ENCODE peak calls at places on chromosomes 6 and 20, in four cellular contexts. One of them, this sample, is unnamed.

GRCh38 chr6:101042966-101043365 is 161.8 kb upstream of the ASCC3 start:
- DNase-seq in neural crest cell: no peak
- DNase-seq in naive B cell: no peak
- DNase-seq in GM12865: no peak
- DNase-seq in this sample: no peak

GRCh38 chr20:63234693-63235398 is 859 bp upstream of the BIRC7 start:
- DNase-seq in neural crest cell: no peak
- DNase-seq in naive B cell: no peak
- DNase-seq in GM12865: peak
- DNase-seq in this sample: no peak

GRCh38 chr6:111124406-111124805 is 37.1 kb downstream of the SLC16A10 start:
- DNase-seq in neural crest cell: no peak
- DNase-seq in naive B cell: no peak
- DNase-seq in GM12865: no peak
- DNase-seq in this sample: no peak

GRCh38 chr6:160004018-160004417 is 35.1 kb downstream of the IGF2R start:
- DNase-seq in neural crest cell: no peak
- DNase-seq in naive B cell: no peak
- DNase-seq in GM12865: no peak
- DNase-seq in this sample: no peak

GRCh38 chr6:40916816-40917215 is 122.2 kb downstream of the UNC5CL start:
- DNase-seq in neural crest cell: no peak
- DNase-seq in naive B cell: no peak
- DNase-seq in GM12865: no peak
- DNase-seq in this sample: no peak

GRCh38 chr6:164286021-164286420 is 871.5 kb downstream of the QKI start:
- DNase-seq in neural crest cell: no peak
- DNase-seq in naive B cell: no peak
- DNase-seq in GM12865: no peak
- DNase-seq in this sample: no peak

GRCh38 chr20:62342910-62343309 is 24.2 kb downstream of the LAMA5 start:
- DNase-seq in neural crest cell: no peak
- DNase-seq in naive B cell: no peak
- DNase-seq in GM12865: no peak
- DNase-seq in this sample: no peak

GRCh38 chr6:2958331-2958711 is 13.0 kb downstream of the SERPINB6 start:
- DNase-seq in neural crest cell: no peak
- DNase-seq in naive B cell: no peak
- DNase-seq in GM12865: no peak
- DNase-seq in this sample: no peak

GRCh38 chr6:80142586-80142985 is 36.1 kb downstream of the BCKDHB start:
- DNase-seq in neural crest cell: no peak
- DNase-seq in naive B cell: no peak
- DNase-seq in GM12865: no peak
- DNase-seq in this sample: no peak

GRCh38 chr6:110665600-110665999 is 149.7 kb downstream of the CDK19 start:
- DNase-seq in neural crest cell: no peak
- DNase-seq in naive B cell: no peak
- DNase-seq in GM12865: no peak
- DNase-seq in this sample: no peak

GRCh38 chr6:12844284-12845223 is 128.0 kb downstream of the PHACTR1 start:
- DNase-seq in neural crest cell: no peak
- DNase-seq in naive B cell: no peak
- DNase-seq in GM12865: peak
- DNase-seq in this sample: no peak

GRCh38 chr6:148789991-148790390 is 43.2 kb downstream of the UST start:
- DNase-seq in neural crest cell: no peak
- DNase-seq in naive B cell: no peak
- DNase-seq in GM12865: no peak
- DNase-seq in this sample: no peak

GRCh38 chr6:111938710-111939109 is 65.5 kb upstream of the FYN start:
- DNase-seq in neural crest cell: no peak
- DNase-seq in naive B cell: no peak
- DNase-seq in GM12865: no peak
- DNase-seq in this sample: no peak

GRCh38 chr6:28695671-28696537 is 170.2 kb downstream of the GPX5 start:
- DNase-seq in neural crest cell: no peak
- DNase-seq in naive B cell: no peak
- DNase-seq in GM12865: no peak
- DNase-seq in this sample: no peak

GRCh38 chr6:133410628-133411027 is 169.5 kb downstream of the EYA4 start:
- DNase-seq in neural crest cell: peak
- DNase-seq in naive B cell: no peak
- DNase-seq in GM12865: no peak
- DNase-seq in this sample: no peak

GRCh38 chr20:36744764-36745191 is 1.1 kb downstream of the NDRG3 start:
- DNase-seq in neural crest cell: no peak
- DNase-seq in naive B cell: no peak
- DNase-seq in GM12865: no peak
- DNase-seq in this sample: no peak

GRCh38 chr6:53992522-53992921 is 118.7 kb upstream of the MLIP start:
- DNase-seq in neural crest cell: no peak
- DNase-seq in naive B cell: no peak
- DNase-seq in GM12865: no peak
- DNase-seq in this sample: no peak

GRCh38 chr20:2693286-2693995 is 861 bp downstream of the EBF4 start:
- DNase-seq in neural crest cell: peak
- DNase-seq in naive B cell: peak
- DNase-seq in GM12865: no peak
- DNase-seq in this sample: peak

GRCh38 chr6:17280552-17281090 is 540 bp upstream of the RBM24 start:
- DNase-seq in neural crest cell: peak
- DNase-seq in naive B cell: no peak
- DNase-seq in GM12865: no peak
- DNase-seq in this sample: no peak

GRCh38 chr6:16683524-16684194 is 77.6 kb downstream of the ATXN1 start:
- DNase-seq in neural crest cell: no peak
- DNase-seq in naive B cell: no peak
- DNase-seq in GM12865: no peak
- DNase-seq in this sample: no peak

GRCh38 chr6:27177454-27178000 is 70.0 kb upstream of the PRSS16 start:
- DNase-seq in neural crest cell: peak
- DNase-seq in naive B cell: peak
- DNase-seq in GM12865: peak
- DNase-seq in this sample: peak

GRCh38 chr20:62823688-62824475 is 7.0 kb downstream of the COL9A3 start:
- DNase-seq in neural crest cell: no peak
- DNase-seq in naive B cell: no peak
- DNase-seq in GM12865: no peak
- DNase-seq in this sample: no peak

GRCh38 chr20:14553774-14554524 is 216.5 kb upstream of the FLRT3 start:
- DNase-seq in neural crest cell: no peak
- DNase-seq in naive B cell: no peak
- DNase-seq in GM12865: no peak
- DNase-seq in this sample: no peak

GRCh38 chr20:50578778-50579165 is 68.6 kb downstream of the PTPN1 start:
- DNase-seq in neural crest cell: no peak
- DNase-seq in naive B cell: no peak
- DNase-seq in GM12865: no peak
- DNase-seq in this sample: no peak

GRCh38 chr6:30006170-30007131 is 54.6 kb upstream of the POLR1H start:
- DNase-seq in neural crest cell: no peak
- DNase-seq in naive B cell: peak
- DNase-seq in GM12865: no peak
- DNase-seq in this sample: no peak

GRCh38 chr6:170286246-170286933 is 4.5 kb downstream of the DLL1 start:
- DNase-seq in neural crest cell: peak
- DNase-seq in naive B cell: no peak
- DNase-seq in GM12865: no peak
- DNase-seq in this sample: no peak

GRCh38 chr20:63103402-63104311 is 96.9 kb upstream of the BHLHE23 start:
- DNase-seq in neural crest cell: no peak
- DNase-seq in naive B cell: no peak
- DNase-seq in GM12865: no peak
- DNase-seq in this sample: peak

GRCh38 chr20:46057856-46058655 is 29.0 kb downstream of the SLC12A5 start:
- DNase-seq in neural crest cell: peak
- DNase-seq in naive B cell: peak
- DNase-seq in GM12865: no peak
- DNase-seq in this sample: no peak

GRCh38 chr6:31738048-31738979 is 1.5 kb upstream of the MSH5 start:
- DNase-seq in neural crest cell: no peak
- DNase-seq in naive B cell: peak
- DNase-seq in GM12865: peak
- DNase-seq in this sample: peak

GRCh38 chr20:31606928-31607639 is 2.0 kb downstream of the ID1 start:
- DNase-seq in neural crest cell: no peak
- DNase-seq in naive B cell: no peak
- DNase-seq in GM12865: no peak
- DNase-seq in this sample: no peak

GRCh38 chr6:40807484-40807883 is 220.3 kb upstream of the LRFN2 start:
- DNase-seq in neural crest cell: no peak
- DNase-seq in naive B cell: no peak
- DNase-seq in GM12865: no peak
- DNase-seq in this sample: no peak

GRCh38 chr20:11429168-11429567 is 488.5 kb upstream of the BTBD3 start:
- DNase-seq in neural crest cell: no peak
- DNase-seq in naive B cell: no peak
- DNase-seq in GM12865: no peak
- DNase-seq in this sample: no peak

GRCh38 chr6:106872044-106872443 is 102.5 kb downstream of the CD24 start:
- DNase-seq in neural crest cell: no peak
- DNase-seq in naive B cell: no peak
- DNase-seq in GM12865: no peak
- DNase-seq in this sample: no peak

GRCh38 chr20:44206132-44206531 is 4.4 kb downstream of the OSER1 start:
- DNase-seq in neural crest cell: no peak
- DNase-seq in naive B cell: no peak
- DNase-seq in GM12865: no peak
- DNase-seq in this sample: no peak

GRCh38 chr6:79782775-79783174 is 151.6 kb downstream of the SH3BGRL2 start:
- DNase-seq in neural crest cell: no peak
- DNase-seq in naive B cell: no peak
- DNase-seq in GM12865: peak
- DNase-seq in this sample: no peak

This sample was measured in effector memory CD4-positive, alpha-beta T cell.